ENCODE peak calls at places on chromosomes 3 and 15, in ten cellular contexts. F, S, N, T, P, Q, M, Z, O and E are unnamed samples.
A peak's percentile ranks its signal among the peaks of the same experiment; 100 is the strongest.

GRCh38 chr3:59777559-59778178 is 727.8 kb upstream of the CFAP20DC start:
- DNase-seq in N (no peak), S (no peak), T (no peak), M (no peak), Q (no peak), Z (no peak), F (no peak), O (no peak), P (no peak), E (no peak)

GRCh38 chr3:81874738-81875137 is 113.3 kb upstream of the GBE1 start:
- DNase-seq in T (no peak), P (no peak), N (no peak), Q (no peak), O (no peak), F (no peak), S (no peak), M (no peak), Z (no peak), E (no peak)

GRCh38 chr3:140424211-140424610 is 253.7 kb upstream of the TRIM42 start:
- DNase-seq in M (peak; percentile 27), N (no peak), P (no peak), F (no peak), Q (no peak), O (no peak), T (no peak), S (no peak), Z (no peak), E (no peak)

GRCh38 chr15:82986442-82986780 is 401 bp downstream of the RAMAC start:
- DNase-seq in T (no peak), Q (peak; percentile 6), N (no peak), O (no peak), S (peak; percentile 44), M (no peak), Z (no peak), P (no peak), F (no peak), E (peak; percentile 17)

GRCh38 chr3:187739561-187740445 is 5.5 kb downstream of the BCL6 start:
- DNase-seq in M (peak; percentile 92), T (peak; percentile 88), P (peak; percentile 86), N (peak; percentile 39), S (peak; percentile 70), O (peak; percentile 86), F (peak; percentile 92), Q (peak; percentile 62), Z (peak; percentile 48), E (peak; percentile 88)

GRCh38 chr3:84772841-84773240 is 185.9 kb upstream of the CADM2 start:
- DNase-seq in M (peak; percentile 5), Z (peak; percentile 2), Q (no peak), S (no peak), F (no peak), T (no peak), P (no peak), O (no peak), N (no peak), E (no peak)

GRCh38 chr3:106120334-106120733 is 251.5 kb upstream of the CBLB start:
- DNase-seq in F (no peak), M (peak; percentile 76), Z (no peak), P (no peak), Q (no peak), N (no peak), T (no peak), O (no peak), S (no peak), E (no peak)

GRCh38 chr3:132781922-132782321 is 59.7 kb upstream of the NPHP3 start:
- DNase-seq in N (no peak), T (no peak), P (no peak), Q (no peak), F (no peak), Z (no peak), M (no peak), S (peak; percentile 8), O (no peak), E (no peak)

GRCh38 chr15:40219801-40220200 is 19.1 kb upstream of the PAK6 start:
- DNase-seq in O (no peak), N (no peak), M (no peak), S (no peak), T (no peak), P (no peak), Q (no peak), Z (no peak), F (no peak), E (no peak)

GRCh38 chr3:54122802-54123537 is 618 bp downstream of the CACNA2D3 start:
- DNase-seq in O (no peak), F (no peak), S (no peak), Q (no peak), N (no peak), M (no peak), P (no peak), T (no peak), Z (no peak), E (no peak)

GRCh38 chr3:13160619-13161018 is 87.4 kb upstream of the IQSEC1 start:
- DNase-seq in T (no peak), Q (no peak), N (no peak), Z (no peak), S (no peak), F (no peak), M (no peak), O (no peak), P (no peak), E (no peak)

GRCh38 chr3:48135773-48136495 is 52.3 kb downstream of the CDC25A start:
- DNase-seq in T (no peak), Q (no peak), Z (no peak), P (no peak), M (peak; percentile 47), O (peak; percentile 6), F (no peak), S (no peak), N (no peak), E (no peak)

GRCh38 chr15:92954578-92954977 is 54.5 kb downstream of the CHD2 start:
- DNase-seq in Q (no peak), M (peak; percentile 33), N (no peak), P (no peak), T (no peak), S (peak; percentile 19), Z (no peak), F (peak; percentile 37), O (no peak), E (no peak)

GRCh38 chr3:47578691-47579632 is at the start of gene CSPG5:
- DNase-seq in Z (no peak), O (peak; percentile 30), S (no peak), F (peak; percentile 47), N (peak; percentile 31), T (peak; percentile 48), M (no peak), P (peak; percentile 42), Q (no peak), E (peak; percentile 28)

GRCh38 chr3:66393486-66394260 is 107.1 kb downstream of the LRIG1 start:
- DNase-seq in Z (no peak), N (no peak), F (no peak), P (peak; percentile 63), Q (peak; percentile 52), M (peak; percentile 60), O (no peak), S (peak; percentile 81), T (peak; percentile 34), E (peak; percentile 81)

GRCh38 chr3:173553635-173554280 is 156.2 kb downstream of the NLGN1 start:
- DNase-seq in T (no peak), S (peak; percentile 4), M (peak; percentile 64), O (no peak), P (peak; percentile 21), N (peak; percentile 25), Q (no peak), Z (peak; percentile 12), F (peak; percentile 31), E (no peak)

GRCh38 chr15:41022487-41023090 is 69.3 kb downstream of the CHAC1 start:
- DNase-seq in T (no peak), Q (peak; percentile 11), N (no peak), S (peak; percentile 63), Z (no peak), O (peak; percentile 36), M (peak; percentile 72), P (peak; percentile 25), F (peak; percentile 26), E (peak; percentile 68)

GRCh38 chr3:59425942-59426341 is 376.1 kb upstream of the CFAP20DC start:
- DNase-seq in O (no peak), Z (no peak), Q (peak; percentile 22), M (no peak), P (no peak), F (no peak), T (no peak), S (peak; percentile 59), N (no peak), E (peak; percentile 20)

GRCh38 chr15:40928975-40929729 is at the start of gene DLL4:
- DNase-seq in P (peak; percentile 91), F (peak; percentile 36), O (no peak), Q (no peak), T (peak; percentile 73), S (peak; percentile 71), N (peak; percentile 45), Z (peak; percentile 28), M (peak; percentile 36), E (peak; percentile 24)

GRCh38 chr15:20340931-20341661 is 200.5 kb downstream of the GOLGA6L6 start:
- DNase-seq in M (no peak), N (no peak), S (peak; percentile 46), T (peak; percentile 87), F (no peak), P (no peak), O (no peak), Q (no peak), Z (no peak), E (peak; percentile 41)

GRCh38 chr3:107579372-107579771 is 56.6 kb downstream of the BBX start:
- DNase-seq in P (no peak), T (no peak), Z (no peak), M (no peak), Q (no peak), S (no peak), F (no peak), O (no peak), N (no peak), E (no peak)

GRCh38 chr15:88433046-88433685 is 34.0 kb downstream of the MRPL46 start:
- DNase-seq in N (no peak), S (no peak), T (no peak), M (no peak), F (no peak), Z (no peak), P (no peak), Q (no peak), O (no peak), E (no peak)

GRCh38 chr3:121719423-121719822 is 30.1 kb downstream of the GOLGB1 start:
- DNase-seq in N (no peak), M (no peak), P (no peak), S (no peak), O (no peak), Z (no peak), F (no peak), Q (no peak), T (no peak), E (no peak)

GRCh38 chr3:119856695-119857094 is 74.8 kb downstream of the NR1I2 start:
- DNase-seq in F (no peak), P (no peak), T (no peak), Z (no peak), O (no peak), Q (no peak), N (no peak), M (no peak), S (no peak), E (no peak)

GRCh38 chr3:123026551-123027291 is 842 bp downstream of the SEMA5B start:
- DNase-seq in Z (no peak), S (no peak), P (no peak), T (peak; percentile 57), Q (no peak), F (peak; percentile 9), M (no peak), O (no peak), N (no peak), E (no peak)

GRCh38 chr3:148214695-148215094 is 483.0 kb upstream of the AGTR1 start:
- DNase-seq in S (no peak), F (no peak), Z (no peak), M (no peak), Q (no peak), N (no peak), T (no peak), P (no peak), O (no peak), E (no peak)

GRCh38 chr3:38454179-38454883 is 641 bp downstream of the ACVR2B start:
- DNase-seq in M (peak; percentile 16), F (peak; percentile 32), N (no peak), Z (peak; percentile 15), O (peak; percentile 55), Q (no peak), S (peak; percentile 48), P (peak; percentile 42), T (peak; percentile 54), E (peak; percentile 40)

GRCh38 chr3:139646505-139646904 is 31.3 kb downstream of the NMNAT3 start:
- DNase-seq in S (no peak), N (no peak), P (no peak), M (no peak), F (no peak), Z (no peak), T (no peak), O (no peak), Q (no peak), E (no peak)